ENCODE peak calls at places on chromosomes 4 and X, in seven cellular contexts. X is GM12892, N is body of pancreas, V is uterus, W is Peyer's patch, I is upper lobe of left lung, G is thyroid gland. Z is an unnamed sample.

GRCh38 chr4:65416875-65417274 is 253.4 kb downstream of the EPHA5 start:
- DNase-seq in X (no peak), N (peak; percentile 97), V (no peak), W (no peak), I (peak; percentile 16), G (peak; percentile 26), Z (peak; percentile 0)

GRCh38 chr4:80538276-80538926 is 202.9 kb downstream of the CFAP299 start:
- DNase-seq in X (no peak), N (no peak), V (no peak), W (no peak), I (no peak), G (no peak), Z (no peak)

GRCh38 chr4:2935762-2936743 is 27.2 kb downstream of the NOP14 start:
- DNase-seq in X (no peak), N (no peak), V (no peak), W (peak; percentile 50), I (peak; percentile 24), G (no peak), Z (peak; percentile 68)

GRCh38 chr4:48905363-48906015 is 1.1 kb downstream of the OCIAD2 start:
- DNase-seq in X (no peak), N (peak; percentile 52), V (no peak), W (peak; percentile 67), I (peak; percentile 34), G (no peak), Z (no peak)

GRCh38 chr4:83150563-83151330 is 36.2 kb upstream of the PLAC8 start:
- DNase-seq in X (no peak), N (no peak), V (peak; percentile 32), W (no peak), I (no peak), G (no peak), Z (no peak)

GRCh38 chr4:145557720-145558119 is 61.5 kb upstream of the MMAA start:
- DNase-seq in X (peak; percentile 10), N (peak; percentile 65), V (peak; percentile 46), W (peak; percentile 74), I (peak; percentile 53), G (peak; percentile 49), Z (peak; percentile 15)

GRCh38 chr4:2341911-2342652 is 76.4 kb downstream of the ZFYVE28 start:
- DNase-seq in X (no peak), N (no peak), V (no peak), W (peak; percentile 33), I (peak; percentile 8), G (no peak), Z (no peak)

GRCh38 chr4:141849778-141850177 is 213.4 kb downstream of the IL15 start:
- DNase-seq in X (no peak), N (no peak), V (no peak), W (no peak), I (no peak), G (no peak), Z (no peak)

GRCh38 chrX:1355131-1355799 is 18.7 kb downstream of the IL3RA start:
- DNase-seq in X (no peak), N (no peak), V (no peak), W (no peak), I (peak; percentile 10), G (no peak), Z (no peak)

GRCh38 chr4:122700178-122700725 is 32.3 kb upstream of the BBS12 start:
- DNase-seq in X (no peak), N (peak; percentile 66), V (peak; percentile 83), W (peak; percentile 60), I (peak; percentile 32), G (peak; percentile 94), Z (no peak)

GRCh38 chrX:154818916-154819770 is 13.9 kb upstream of the MPP1 start:
- DNase-seq in X (no peak), N (no peak), V (no peak), W (no peak), I (no peak), G (no peak), Z (no peak)
- TF ChIP-seq POLR2A in X (no peak), N (no peak), V (no peak), W (no peak), I (no peak), G (no peak), Z (no peak)

DNA sequence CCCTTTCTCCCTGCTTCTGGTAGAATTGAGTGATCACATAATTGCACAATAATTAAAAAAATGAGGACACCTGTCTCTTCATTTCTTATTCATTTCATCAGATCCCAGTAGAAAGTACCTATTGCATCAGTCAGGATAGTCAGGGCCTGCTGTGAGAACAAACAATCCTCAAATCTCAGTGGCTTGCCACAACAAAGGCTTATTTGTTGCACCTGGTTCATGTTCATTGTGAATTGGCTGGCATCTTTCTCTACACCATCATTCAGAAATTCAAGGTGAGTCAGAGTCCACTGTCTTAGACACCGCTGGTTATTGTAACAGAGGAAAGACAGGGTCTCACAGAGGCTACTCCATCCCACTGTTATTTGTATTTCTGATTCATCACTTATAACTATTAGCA is 409.8 kb downstream of the STIM2 start:
- DNase-seq in X (no peak), N (no peak), V (no peak), W (no peak), I (no peak), G (no peak), Z (no peak)
- TF ChIP-seq POLR2A in X (no peak), N (no peak), V (no peak), W (no peak), I (no peak), G (no peak), Z (no peak)

GRCh38 chrX:49878834-49879655 is at the start of gene USP27X:
- DNase-seq in X (peak; percentile 48), N (peak; percentile 81), V (peak; percentile 84), W (peak; percentile 87), I (peak; percentile 78), G (peak; percentile 77), Z (peak; percentile 30)
- TF ChIP-seq POLR2A in X (no peak), N (peak; percentile 56), V (peak; percentile 23), W (peak; percentile 36), I (peak; percentile 43), G (no peak), Z (peak; percentile 35)

GRCh38 chrX:134909258-134909657 is 81.5 kb upstream of the SMIM10 start:
- DNase-seq in X (no peak), N (no peak), V (no peak), W (no peak), I (no peak), G (no peak), Z (no peak)
- TF ChIP-seq POLR2A in X (no peak), N (no peak), V (no peak), W (no peak), I (no peak), G (no peak), Z (no peak)

GRCh38 chrX:103789004-103789403 is 12.4 kb downstream of the PLP1 start:
- DNase-seq in X (no peak), N (no peak), V (no peak), W (no peak), I (no peak), G (no peak), Z (no peak)
- TF ChIP-seq POLR2A in X (no peak), N (no peak), V (no peak), W (no peak), I (no peak), G (no peak), Z (no peak)

DNA sequence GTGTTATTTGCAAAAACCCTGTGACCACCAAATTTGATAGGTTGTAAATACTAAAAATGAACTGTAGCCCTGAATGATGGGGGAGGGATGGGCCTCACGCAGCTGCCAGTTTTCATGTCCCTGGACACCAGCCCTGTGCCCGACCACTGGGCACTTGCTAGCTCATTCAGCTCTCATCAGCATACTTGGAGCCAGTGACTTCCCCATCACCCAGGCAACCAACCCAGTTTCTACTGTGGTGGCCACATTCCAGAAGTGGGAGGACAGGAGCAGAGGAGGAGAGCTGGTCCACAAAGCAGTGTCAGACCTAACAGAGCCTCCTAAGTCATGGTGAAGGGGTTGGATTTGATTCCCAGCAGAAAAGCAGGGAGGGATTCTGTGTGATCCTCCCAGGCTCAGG is 128.2 kb downstream of the CPEB2 start:
- DNase-seq in X (no peak), N (no peak), V (no peak), W (no peak), I (no peak), G (peak; percentile 37), Z (no peak)
- TF ChIP-seq POLR2A in X (no peak), N (no peak), V (no peak), W (no peak), I (no peak), G (no peak), Z (no peak)